ENCODE peak calls at places on chromosomes 11 and 22, in eight cellular contexts. K is effector memory CD4-positive, alpha-beta T cell; J is neural progenitor cell; U is GM23338; B is activated CD4-positive, alpha-beta T cell treated with anti-CD3 and anti-CD28 coated beads for 36 hours; E is lower leg skin; P is stomach; V is NCI-H2029. F is an unnamed sample.

GRCh38 chr11:20163778-20164133 is 3.5 kb upstream of the DBX1 start:
- DNase-seq in B (no peak), J (peak), U (peak), V (no peak), K (no peak), P (no peak), E (no peak), F (no peak)

GRCh38 chr11:21048626-21049025 is 379.2 kb downstream of the NELL1 start:
- DNase-seq in V (no peak), U (no peak), E (no peak), B (no peak), P (no peak), K (no peak), J (no peak), F (no peak)

GRCh38 chr11:108669711-108670110 is 4.8 kb downstream of the DDX10 start:
- DNase-seq in K (no peak), V (no peak), E (no peak), P (no peak), J (no peak), B (no peak), U (no peak), F (no peak)

GRCh38 chr11:115145316-115145715 is 358.9 kb downstream of the CADM1 start:
- DNase-seq in B (no peak), J (no peak), V (peak), E (no peak), U (no peak), P (no peak), K (no peak), F (peak)

GRCh38 chr11:69650081-69650831 is 9.3 kb downstream of the CCND1 start:
- DNase-seq in E (peak), B (no peak), U (no peak), V (peak), K (no peak), J (no peak), P (no peak), F (no peak)

GRCh38 chr11:11451501-11452005 is 98.5 kb upstream of the CSNK2A3 start:
- DNase-seq in V (peak), E (no peak), J (no peak), U (no peak), K (no peak), P (no peak), B (no peak), F (no peak)

GRCh38 chr22:28180804-28181203 is 261.7 kb upstream of the PITPNB start:
- DNase-seq in J (no peak), P (no peak), K (no peak), E (no peak), V (no peak), B (no peak), U (no peak), F (no peak)

GRCh38 chr11:58179648-58180047 is 9.2 kb upstream of the OR9Q2 start:
- DNase-seq in K (no peak), J (no peak), V (no peak), E (no peak), B (peak), P (no peak), U (no peak), F (no peak)

F was measured in DMS79.